ENCODE peak calls at places on chromosomes 5 and 9, in ten cellular contexts. J is astrocyte of the spinal cord, A is AG10803, I is cardiac fibroblast, Y is psoas muscle, S is GM12865, F is lower leg skin, Q is esophagus squamous epithelium, Z is AG04449, H is endothelial cell. D is an unnamed sample.

GRCh38 chr5:144247131-144247530 is 76.5 kb downstream of the KCTD16 start:
- DNase-seq in J (no peak), A (no peak), I (no peak), Y (no peak), S (no peak), F (no peak), Q (no peak), Z (no peak), H (no peak), D (no peak)

GRCh38 chr5:125026900-125027731 is 280.7 kb upstream of the ZNF608 start:
- DNase-seq in J (peak), A (peak), I (peak), Y (no peak), S (no peak), F (no peak), Q (no peak), Z (no peak), H (no peak), D (peak)

GRCh38 chr9:76255781-76256455 is 138.3 kb downstream of the RFK start:
- DNase-seq in J (peak), A (peak), I (peak), Y (peak), S (no peak), F (no peak), Q (no peak), Z (peak), H (no peak), D (peak)

GRCh38 chr9:69272212-69272611 is 52.8 kb upstream of the ENTREP1 start:
- DNase-seq in J (no peak), A (no peak), I (no peak), Y (no peak), S (no peak), F (no peak), Q (no peak), Z (no peak), H (no peak), D (no peak)

GRCh38 chr9:125172351-125172750 is 17.3 kb downstream of the PPP6C start:
- DNase-seq in J (no peak), A (peak), I (peak), Y (no peak), S (no peak), F (peak), Q (no peak), Z (no peak), H (no peak), D (peak)

GRCh38 chr9:89022902-89023301 is 31.6 kb downstream of the S1PR3 start:
- DNase-seq in J (peak), A (peak), I (peak), Y (no peak), S (no peak), F (no peak), Q (no peak), Z (no peak), H (no peak), D (peak)

GRCh38 chr9:136697821-136698526 is 10.7 kb upstream of the AGPAT2 start:
- DNase-seq in J (no peak), A (no peak), I (no peak), Y (no peak), S (no peak), F (no peak), Q (no peak), Z (no peak), H (no peak), D (no peak)

GRCh38 chr5:131277415-131277814 is 13.6 kb downstream of the CDC42SE2 start:
- DNase-seq in J (no peak), A (no peak), I (no peak), Y (no peak), S (no peak), F (no peak), Q (no peak), Z (no peak), H (no peak), D (no peak)

GRCh38 chr9:119986205-119986604 is 593.8 kb downstream of the CDK5RAP2 start:
- DNase-seq in J (no peak), A (no peak), I (no peak), Y (no peak), S (no peak), F (no peak), Q (no peak), Z (no peak), H (no peak), D (no peak)

GRCh38 chr9:90814355-90814754 is 12.7 kb downstream of the SYK start:
- DNase-seq in J (no peak), A (no peak), I (no peak), Y (no peak), S (no peak), F (no peak), Q (no peak), Z (no peak), H (no peak), D (no peak)

GRCh38 chr9:19720374-19720773 is 68.5 kb downstream of the SLC24A2 start:
- DNase-seq in J (peak), A (peak), I (peak), Y (no peak), S (peak), F (no peak), Q (no peak), Z (no peak), H (peak), D (peak)

GRCh38 chr5:53423724-53424123 is 56.7 kb upstream of the FST start:
- DNase-seq in J (peak), A (peak), I (no peak), Y (no peak), S (no peak), F (no peak), Q (no peak), Z (no peak), H (no peak), D (no peak)

GRCh38 chr5:167030500-167031120 is 1260.8 kb upstream of the WWC1 start:
- DNase-seq in J (no peak), A (peak), I (peak), Y (no peak), S (no peak), F (no peak), Q (no peak), Z (no peak), H (peak), D (no peak)

GRCh38 chr5:170554566-170555267 is 50.9 kb downstream of the KCNIP1 start:
- DNase-seq in J (no peak), A (no peak), I (peak), Y (no peak), S (no peak), F (no peak), Q (no peak), Z (no peak), H (no peak), D (no peak)

GRCh38 chr5:64914396-64914795 is 145.7 kb downstream of the CWC27 start:
- DNase-seq in J (peak), A (peak), I (peak), Y (no peak), S (no peak), F (no peak), Q (no peak), Z (peak), H (no peak), D (no peak)

GRCh38 chr9:131021785-131022184 is 12.8 kb downstream of the LAMC3 start:
- DNase-seq in J (no peak), A (no peak), I (no peak), Y (peak), S (no peak), F (no peak), Q (no peak), Z (no peak), H (no peak), D (no peak)

GRCh38 chr5:80967500-80968181 is 7.5 kb downstream of the RASGRF2 start:
- DNase-seq in J (peak), A (peak), I (peak), Y (no peak), S (no peak), F (no peak), Q (no peak), Z (peak), H (no peak), D (peak)

GRCh38 chr5:59272744-59273427 is 620.6 kb downstream of the PDE4D start:
- DNase-seq in J (no peak), A (no peak), I (no peak), Y (no peak), S (no peak), F (no peak), Q (no peak), Z (no peak), H (no peak), D (no peak)

GRCh38 chr5:132204736-132205135 is 22.9 kb downstream of the P4HA2 start:
- DNase-seq in J (no peak), A (no peak), I (no peak), Y (no peak), S (no peak), F (peak), Q (no peak), Z (no peak), H (no peak), D (no peak)

GRCh38 chr5:312845-313244 is 8.7 kb upstream of the AHRR start:
- DNase-seq in J (no peak), A (peak), I (no peak), Y (peak), S (no peak), F (peak), Q (no peak), Z (no peak), H (no peak), D (no peak)

GRCh38 chr5:78667461-78668103 is 19.0 kb upstream of the LHFPL2 start:
- DNase-seq in J (no peak), A (no peak), I (no peak), Y (no peak), S (no peak), F (no peak), Q (no peak), Z (no peak), H (no peak), D (no peak)

GRCh38 chr9:136292591-136293448 is 11.1 kb downstream of the CCDC187 start:
- DNase-seq in J (no peak), A (no peak), I (no peak), Y (peak), S (no peak), F (no peak), Q (no peak), Z (no peak), H (no peak), D (no peak)

GRCh38 chr5:53782620-53783019 is 222.2 kb downstream of the NDUFS4 start:
- DNase-seq in J (no peak), A (no peak), I (no peak), Y (no peak), S (no peak), F (no peak), Q (no peak), Z (no peak), H (no peak), D (no peak)

GRCh38 chr5:171521219-171521633 is 101.8 kb downstream of the FGF18 start:
- DNase-seq in J (peak), A (peak), I (peak), Y (peak), S (no peak), F (no peak), Q (no peak), Z (peak), H (no peak), D (peak)

GRCh38 chr9:1273859-1274258 is 223.7 kb downstream of the DMRT2 start:
- DNase-seq in J (no peak), A (no peak), I (no peak), Y (no peak), S (peak), F (no peak), Q (no peak), Z (no peak), H (no peak), D (no peak)

GRCh38 chr5:95283761-95284511 is 958 bp downstream of the MCTP1 start:
- DNase-seq in J (peak), A (no peak), I (peak), Y (no peak), S (peak), F (no peak), Q (no peak), Z (no peak), H (peak), D (no peak)

GRCh38 chr9:13186091-13186490 is 93.4 kb downstream of the MPDZ start:
- DNase-seq in J (no peak), A (no peak), I (no peak), Y (no peak), S (no peak), F (no peak), Q (no peak), Z (no peak), H (no peak), D (no peak)

GRCh38 chr5:157917909-157918809 is 59.2 kb upstream of the CLINT1 start:
- DNase-seq in J (peak), A (peak), I (peak), Y (peak), S (peak), F (peak), Q (no peak), Z (peak), H (peak), D (peak)

GRCh38 chr5:59713488-59713844 is 180.1 kb downstream of the PDE4D start:
- DNase-seq in J (no peak), A (no peak), I (no peak), Y (no peak), S (no peak), F (no peak), Q (no peak), Z (no peak), H (no peak), D (no peak)

GRCh38 chr9:93682155-93682968 is 106.0 kb downstream of the PHF2 start:
- DNase-seq in J (peak), A (peak), I (peak), Y (no peak), S (peak), F (peak), Q (no peak), Z (no peak), H (peak), D (no peak)

GRCh38 chr5:129387944-129388343 is 72.2 kb upstream of the ADAMTS19 start:
- DNase-seq in J (no peak), A (no peak), I (no peak), Y (no peak), S (no peak), F (no peak), Q (no peak), Z (no peak), H (no peak), D (no peak)

GRCh38 chr9:133495327-133496293 is 16.7 kb upstream of the SLC2A6 start:
- DNase-seq in J (no peak), A (no peak), I (no peak), Y (peak), S (no peak), F (no peak), Q (no peak), Z (no peak), H (no peak), D (no peak)

DNA sequence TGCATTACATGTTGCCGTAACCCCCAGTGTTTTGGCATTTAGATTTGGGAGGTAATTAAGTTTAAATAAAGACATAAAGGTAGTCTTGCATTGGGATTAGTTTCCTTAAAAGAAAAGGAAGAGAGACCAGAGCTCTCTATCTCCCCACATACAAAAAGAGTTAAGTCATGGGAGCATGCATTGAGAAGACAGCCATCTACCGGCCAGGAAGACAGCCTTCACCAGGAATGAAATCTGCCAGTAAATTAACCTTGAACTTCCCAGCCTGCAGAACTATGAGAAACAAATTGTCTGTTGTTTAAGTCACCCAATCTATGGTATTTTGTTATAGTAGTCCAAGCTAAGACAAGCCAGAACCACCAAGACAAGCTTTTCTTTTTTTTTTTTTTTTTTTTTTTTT is 567.0 kb upstream of the CDH18 start:
- DNase-seq in J (no peak), A (no peak), I (peak), Y (no peak), S (no peak), F (no peak), Q (no peak), Z (no peak), H (no peak), D (no peak)
- TF ChIP-seq CTCF in J (no peak), A (no peak), I (no peak), Y (no peak), S (no peak), F (no peak), Q (no peak), Z (no peak), H (no peak), D (peak)

GRCh38 chr5:163005949-163006348 is 431.4 kb upstream of the CCNG1 start:
- DNase-seq in J (no peak), A (no peak), I (no peak), Y (no peak), S (no peak), F (no peak), Q (no peak), Z (no peak), H (no peak), D (no peak)
- TF ChIP-seq CTCF in J (no peak), A (no peak), I (no peak), Y (no peak), S (no peak), F (no peak), Q (peak), Z (no peak), H (no peak), D (peak)

GRCh38 chr9:97911528-97911927 is 10.8 kb downstream of the TRMO start:
- DNase-seq in J (no peak), A (no peak), I (no peak), Y (no peak), S (no peak), F (no peak), Q (no peak), Z (no peak), H (no peak), D (no peak)

GRCh38 chr9:97907632-97908031 is 14.7 kb downstream of the TRMO start:
- DNase-seq in J (no peak), A (no peak), I (no peak), Y (no peak), S (no peak), F (no peak), Q (no peak), Z (no peak), H (no peak), D (no peak)

GRCh38 chr9:97908736-97909135 is 13.6 kb downstream of the TRMO start:
- DNase-seq in J (no peak), A (no peak), I (no peak), Y (no peak), S (no peak), F (no peak), Q (no peak), Z (no peak), H (no peak), D (no peak)

GRCh38 chr9:97910273-97910844 is 11.9 kb downstream of the TRMO start:
- DNase-seq in J (no peak), A (no peak), I (no peak), Y (no peak), S (no peak), F (no peak), Q (no peak), Z (no peak), H (no peak), D (no peak)

DNA sequence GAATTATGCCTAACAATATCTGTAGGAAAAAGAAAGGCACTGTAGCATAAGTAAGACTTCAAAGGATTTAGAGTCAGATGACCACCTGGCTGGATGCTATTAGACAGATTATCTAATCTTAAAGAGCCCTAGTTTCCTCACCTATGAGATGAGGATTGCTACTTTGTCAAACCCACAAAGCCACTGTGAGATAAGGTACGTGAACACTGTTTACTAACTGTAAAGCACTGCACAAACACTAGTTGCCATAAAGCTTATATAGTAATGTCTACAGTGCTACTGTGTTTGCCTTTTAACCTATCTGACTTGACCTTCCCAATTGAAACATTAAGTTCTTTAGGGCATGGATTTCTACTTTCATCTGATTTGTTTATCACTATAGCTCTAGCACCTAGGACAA is 10.3 kb downstream of the TRMO start:
- DNase-seq in J (no peak), A (no peak), I (no peak), Y (no peak), S (no peak), F (no peak), Q (no peak), Z (no peak), H (no peak), D (no peak)
- TF ChIP-seq CTCF in J (no peak), A (no peak), I (no peak), Y (no peak), S (no peak), F (no peak), Q (no peak), Z (no peak), H (no peak), D (no peak)

DNA sequence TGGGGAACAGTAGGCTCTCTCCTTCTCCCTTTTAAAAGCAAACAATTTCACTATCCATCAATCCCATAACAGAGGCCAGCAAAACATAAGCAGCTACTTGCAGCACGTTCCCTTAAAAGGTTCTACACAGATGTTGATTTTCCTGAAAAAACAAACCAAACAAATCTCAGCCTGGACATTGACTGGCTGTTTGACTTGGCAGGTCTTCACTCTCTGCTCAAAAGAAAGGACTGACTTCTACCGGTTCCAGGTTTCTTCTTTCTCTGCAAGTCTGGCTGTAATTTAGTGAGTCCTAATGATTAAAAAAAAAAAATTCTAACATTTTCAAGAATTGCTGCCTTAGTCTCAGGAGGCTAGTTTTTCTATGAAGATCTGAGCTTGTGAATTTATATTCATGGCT is 203.1 kb upstream of the EFNA5 start:
- DNase-seq in J (no peak), A (no peak), I (no peak), Y (no peak), S (no peak), F (no peak), Q (no peak), Z (no peak), H (no peak), D (no peak)
- TF ChIP-seq CTCF in J (no peak), A (no peak), I (no peak), Y (no peak), S (no peak), F (no peak), Q (no peak), Z (no peak), H (no peak), D (no peak)

DNA sequence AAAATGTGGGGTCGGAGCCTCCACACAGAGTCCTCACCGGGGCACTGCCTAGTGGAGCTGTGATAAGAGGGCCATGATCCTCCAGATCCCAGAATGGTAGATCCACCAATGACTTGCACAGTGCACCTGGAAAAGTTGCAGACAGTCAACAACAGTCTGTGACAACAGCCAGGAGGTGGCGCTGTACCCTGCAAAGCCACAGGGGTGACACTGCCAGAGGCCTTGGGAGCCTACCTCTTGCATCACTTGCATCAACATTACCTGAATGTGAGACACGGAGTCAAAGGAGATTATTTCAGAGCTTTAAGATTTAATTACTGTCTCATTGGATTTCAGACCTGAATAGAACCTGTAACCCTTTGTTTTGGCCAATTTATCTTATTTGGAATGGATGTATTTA is 614.1 kb upstream of the CDH9 start:
- DNase-seq in J (no peak), A (no peak), I (no peak), Y (no peak), S (no peak), F (no peak), Q (no peak), Z (no peak), H (no peak), D (no peak)
- TF ChIP-seq CTCF in J (no peak), A (no peak), I (no peak), Y (no peak), S (no peak), F (no peak), Q (no peak), Z (no peak), H (no peak), D (no peak)